ENCODE peak calls at places on chromosomes 7 and 10, in seven cellular contexts. One of them, this sample, is unnamed.

GRCh38 chr10:131929122-131929845 is 28.5 kb downstream of the PPP2R2D start:
- DNase-seq in suprapubic skin: no peak
- DNase-seq in NCI-H460: no peak
- DNase-seq in activated CD8-positive, alpha-beta T cell treated with anti-CD3 and anti-CD28 coated beads for 36 hours: peak
- DNase-seq in HL-60: no peak
- DNase-seq in A549: no peak
- DNase-seq in NCI-H1694 treated with DMSO at 0.1 percent for 48 hours: no peak
- DNase-seq in this sample: no peak

GRCh38 chr7:139623518-139623917 is 100.0 kb downstream of the CLEC2L start:
- DNase-seq in NCI-H1694 treated with DMSO at 0.1 percent for 48 hours: no peak
- DNase-seq in activated CD8-positive, alpha-beta T cell treated with anti-CD3 and anti-CD28 coated beads for 36 hours: peak
- DNase-seq in suprapubic skin: no peak
- DNase-seq in HL-60: no peak
- DNase-seq in NCI-H460: no peak
- DNase-seq in A549: no peak
- DNase-seq in this sample: no peak

GRCh38 chr10:63456437-63457210 is 9.2 kb downstream of the JMJD1C start:
- DNase-seq in activated CD8-positive, alpha-beta T cell treated with anti-CD3 and anti-CD28 coated beads for 36 hours: no peak
- DNase-seq in HL-60: no peak
- DNase-seq in NCI-H1694 treated with DMSO at 0.1 percent for 48 hours: no peak
- DNase-seq in A549: no peak
- DNase-seq in NCI-H460: no peak
- DNase-seq in suprapubic skin: no peak
- DNase-seq in this sample: peak

GRCh38 chr10:4351723-4352565 is 474.1 kb upstream of the AKR1E2 start:
- DNase-seq in NCI-H460: no peak
- DNase-seq in suprapubic skin: no peak
- DNase-seq in A549: no peak
- DNase-seq in NCI-H1694 treated with DMSO at 0.1 percent for 48 hours: no peak
- DNase-seq in activated CD8-positive, alpha-beta T cell treated with anti-CD3 and anti-CD28 coated beads for 36 hours: no peak
- DNase-seq in HL-60: no peak
- DNase-seq in this sample: no peak

GRCh38 chr10:125006188-125006680 is 64.3 kb downstream of the ZRANB1 start:
- DNase-seq in NCI-H1694 treated with DMSO at 0.1 percent for 48 hours: no peak
- DNase-seq in suprapubic skin: peak
- DNase-seq in NCI-H460: no peak
- DNase-seq in activated CD8-positive, alpha-beta T cell treated with anti-CD3 and anti-CD28 coated beads for 36 hours: no peak
- DNase-seq in HL-60: no peak
- DNase-seq in A549: no peak
- DNase-seq in this sample: no peak

GRCh38 chr7:99839560-99840011 is 11.8 kb downstream of the CYP3A43 start:
- DNase-seq in NCI-H1694 treated with DMSO at 0.1 percent for 48 hours: no peak
- DNase-seq in activated CD8-positive, alpha-beta T cell treated with anti-CD3 and anti-CD28 coated beads for 36 hours: no peak
- DNase-seq in HL-60: no peak
- DNase-seq in A549: no peak
- DNase-seq in suprapubic skin: no peak
- DNase-seq in NCI-H460: no peak
- DNase-seq in this sample: no peak

GRCh38 chr10:4120454-4120853 is 335.4 kb upstream of the KLF6 start:
- DNase-seq in suprapubic skin: no peak
- DNase-seq in HL-60: no peak
- DNase-seq in A549: no peak
- DNase-seq in NCI-H460: no peak
- DNase-seq in NCI-H1694 treated with DMSO at 0.1 percent for 48 hours: no peak
- DNase-seq in activated CD8-positive, alpha-beta T cell treated with anti-CD3 and anti-CD28 coated beads for 36 hours: peak
- DNase-seq in this sample: no peak

GRCh38 chr7:39621784-39622411 is 1.5 kb upstream of the RALA start:
- DNase-seq in NCI-H1694 treated with DMSO at 0.1 percent for 48 hours: no peak
- DNase-seq in A549: no peak
- DNase-seq in activated CD8-positive, alpha-beta T cell treated with anti-CD3 and anti-CD28 coated beads for 36 hours: no peak
- DNase-seq in NCI-H460: no peak
- DNase-seq in HL-60: peak
- DNase-seq in suprapubic skin: no peak
- DNase-seq in this sample: no peak

GRCh38 chr10:113000876-113001598 is 51.0 kb downstream of the TCF7L2 start:
- DNase-seq in suprapubic skin: no peak
- DNase-seq in NCI-H460: no peak
- DNase-seq in activated CD8-positive, alpha-beta T cell treated with anti-CD3 and anti-CD28 coated beads for 36 hours: no peak
- DNase-seq in A549: no peak
- DNase-seq in HL-60: no peak
- DNase-seq in NCI-H1694 treated with DMSO at 0.1 percent for 48 hours: no peak
- DNase-seq in this sample: no peak

GRCh38 chr10:100710151-100710871 is 35.1 kb upstream of the PAX2 start:
- DNase-seq in activated CD8-positive, alpha-beta T cell treated with anti-CD3 and anti-CD28 coated beads for 36 hours: no peak
- DNase-seq in HL-60: no peak
- DNase-seq in NCI-H1694 treated with DMSO at 0.1 percent for 48 hours: peak
- DNase-seq in A549: peak
- DNase-seq in suprapubic skin: no peak
- DNase-seq in NCI-H460: no peak
- DNase-seq in this sample: no peak

GRCh38 chr10:30384791-30385201 is 35.7 kb upstream of the MTPAP start:
- DNase-seq in HL-60: peak
- DNase-seq in A549: peak
- DNase-seq in NCI-H460: peak
- DNase-seq in NCI-H1694 treated with DMSO at 0.1 percent for 48 hours: peak
- DNase-seq in suprapubic skin: no peak
- DNase-seq in activated CD8-positive, alpha-beta T cell treated with anti-CD3 and anti-CD28 coated beads for 36 hours: peak
- DNase-seq in this sample: peak

GRCh38 chr10:133128126-133129081 is 31.6 kb upstream of the KNDC1 start:
- DNase-seq in A549: no peak
- DNase-seq in NCI-H460: no peak
- DNase-seq in HL-60: no peak
- DNase-seq in NCI-H1694 treated with DMSO at 0.1 percent for 48 hours: no peak
- DNase-seq in activated CD8-positive, alpha-beta T cell treated with anti-CD3 and anti-CD28 coated beads for 36 hours: no peak
- DNase-seq in suprapubic skin: peak
- DNase-seq in this sample: no peak

GRCh38 chr7:28708458-28708951 is 249.6 kb downstream of the TRIL start:
- DNase-seq in HL-60: no peak
- DNase-seq in suprapubic skin: no peak
- DNase-seq in A549: no peak
- DNase-seq in NCI-H460: no peak
- DNase-seq in activated CD8-positive, alpha-beta T cell treated with anti-CD3 and anti-CD28 coated beads for 36 hours: no peak
- DNase-seq in NCI-H1694 treated with DMSO at 0.1 percent for 48 hours: no peak
- DNase-seq in this sample: no peak

GRCh38 chr10:133201948-133202725 is 27.9 kb upstream of the UTF1 start:
- DNase-seq in activated CD8-positive, alpha-beta T cell treated with anti-CD3 and anti-CD28 coated beads for 36 hours: no peak
- DNase-seq in NCI-H460: no peak
- DNase-seq in A549: no peak
- DNase-seq in HL-60: no peak
- DNase-seq in suprapubic skin: no peak
- DNase-seq in NCI-H1694 treated with DMSO at 0.1 percent for 48 hours: no peak
- DNase-seq in this sample: no peak

GRCh38 chr7:93018666-93019065 is 99.1 kb downstream of the SAMD9 start:
- DNase-seq in HL-60: no peak
- DNase-seq in NCI-H460: no peak
- DNase-seq in NCI-H1694 treated with DMSO at 0.1 percent for 48 hours: no peak
- DNase-seq in A549: no peak
- DNase-seq in suprapubic skin: no peak
- DNase-seq in activated CD8-positive, alpha-beta T cell treated with anti-CD3 and anti-CD28 coated beads for 36 hours: no peak
- DNase-seq in this sample: no peak

GRCh38 chr7:72751978-72752377 is 76.0 kb downstream of the TYW1B start:
- DNase-seq in suprapubic skin: no peak
- DNase-seq in activated CD8-positive, alpha-beta T cell treated with anti-CD3 and anti-CD28 coated beads for 36 hours: no peak
- DNase-seq in HL-60: no peak
- DNase-seq in NCI-H460: no peak
- DNase-seq in A549: no peak
- DNase-seq in NCI-H1694 treated with DMSO at 0.1 percent for 48 hours: peak
- DNase-seq in this sample: no peak

GRCh38 chr10:47183726-47184084 is 116.3 kb upstream of the GDF10 start:
- DNase-seq in activated CD8-positive, alpha-beta T cell treated with anti-CD3 and anti-CD28 coated beads for 36 hours: no peak
- DNase-seq in HL-60: no peak
- DNase-seq in NCI-H460: no peak
- DNase-seq in NCI-H1694 treated with DMSO at 0.1 percent for 48 hours: no peak
- DNase-seq in suprapubic skin: no peak
- DNase-seq in A549: no peak
- DNase-seq in this sample: no peak

GRCh38 chr10:63702107-63702506 is 180.9 kb downstream of the REEP3 start:
- DNase-seq in HL-60: no peak
- DNase-seq in NCI-H460: no peak
- DNase-seq in A549: no peak
- DNase-seq in suprapubic skin: no peak
- DNase-seq in NCI-H1694 treated with DMSO at 0.1 percent for 48 hours: peak
- DNase-seq in activated CD8-positive, alpha-beta T cell treated with anti-CD3 and anti-CD28 coated beads for 36 hours: no peak
- DNase-seq in this sample: no peak

GRCh38 chr10:79947083-79947415 is 1.9 kb downstream of the SFTPD start:
- DNase-seq in NCI-H460: no peak
- DNase-seq in A549: no peak
- DNase-seq in suprapubic skin: no peak
- DNase-seq in NCI-H1694 treated with DMSO at 0.1 percent for 48 hours: no peak
- DNase-seq in HL-60: no peak
- DNase-seq in activated CD8-positive, alpha-beta T cell treated with anti-CD3 and anti-CD28 coated beads for 36 hours: no peak
- DNase-seq in this sample: no peak